ENCODE peak calls at places on chromosome 22, in six cellular contexts. W, A, K, G, V and Z are unnamed samples.

GRCh38 chr22:30327864-30328345 is 1.2 kb upstream of the TBC1D10A start:
- DNase-seq in V (peak), A (peak), W (peak), G (peak), K (peak), Z (no peak)

GRCh38 chr22:23289851-23290724 is 109.8 kb downstream of the BCR start:
- DNase-seq in K (peak), A (no peak), G (peak), W (peak), V (peak), Z (peak)

GRCh38 chr22:43401661-43402060 is 10.2 kb upstream of the MPPED1 start:
- DNase-seq in W (no peak), V (no peak), A (no peak), G (no peak), K (no peak), Z (no peak)

GRCh38 chr22:49052560-49052959 is 775.1 kb downstream of the BRD1 start:
- DNase-seq in G (no peak), V (no peak), A (no peak), W (no peak), K (no peak), Z (no peak)

GRCh38 chr22:22460060-22460459 is 48.5 kb downstream of the ZNF280B start:
- DNase-seq in V (no peak), W (no peak), A (no peak), G (no peak), K (no peak), Z (no peak)

GRCh38 chr22:30250713-30251267 is 4.2 kb upstream of the LIF start:
- DNase-seq in K (peak), W (peak), V (no peak), G (peak), A (no peak), Z (no peak)

GRCh38 chr22:40107756-40108437 is 69.8 kb upstream of the TNRC6B start:
- DNase-seq in G (peak), K (peak), W (peak), A (no peak), V (no peak), Z (peak)

GRCh38 chr22:48631288-48631687 is 1196.4 kb downstream of the BRD1 start:
- DNase-seq in K (no peak), G (no peak), V (no peak), W (no peak), A (no peak), Z (no peak)

GRCh38 chr22:23301591-23301990 is 121.3 kb downstream of the BCR start:
- DNase-seq in W (no peak), V (no peak), K (no peak), A (no peak), G (no peak), Z (no peak)

GRCh38 chr22:29784451-29785361 is 17.5 kb downstream of the UQCR10 start:
- DNase-seq in W (no peak), V (no peak), G (peak), A (no peak), K (no peak), Z (no peak)

GRCh38 chr22:30251661-30252226 is 5.2 kb upstream of the LIF start:
- DNase-seq in V (no peak), G (peak), W (peak), A (no peak), K (no peak), Z (no peak)

GRCh38 chr22:40310771-40311120 is 35.6 kb upstream of the ADSL start:
- DNase-seq in K (no peak), W (no peak), G (no peak), V (no peak), A (no peak), Z (no peak)

GRCh38 chr22:40345801-40346177 is 511 bp upstream of the ADSL start:
- DNase-seq in V (no peak), W (peak), A (no peak), K (peak), G (peak), Z (peak)

GRCh38 chr22:24284747-24285203 is 14.1 kb downstream of the SPECC1L start:
- DNase-seq in V (no peak), A (peak), K (no peak), W (peak), G (peak), Z (no peak)

GRCh38 chr22:39254122-39254521 is 9.3 kb upstream of the PDGFB start:
- DNase-seq in W (no peak), V (no peak), K (no peak), A (no peak), G (no peak), Z (no peak)

GRCh38 chr22:21937041-21937820 is 15.4 kb downstream of the PPM1F start:
- DNase-seq in G (peak), A (no peak), V (no peak), K (no peak), W (peak), Z (no peak)

GRCh38 chr22:24938741-24939341 is 7.7 kb downstream of the LHFPL7 start:
- DNase-seq in K (peak), V (peak), A (no peak), G (peak), W (peak), Z (peak)

GRCh38 chr22:24137595-24137994 is 43.7 kb upstream of the SUSD2 start:
- DNase-seq in K (peak), W (no peak), G (peak), A (no peak), V (no peak), Z (no peak)

GRCh38 chr22:22884888-22885840 is 2.5 kb upstream of the IGLL5 start:
- DNase-seq in V (no peak), K (no peak), G (no peak), A (no peak), W (no peak), Z (peak)

GRCh38 chr22:38927033-38927789 is 30.2 kb upstream of the APOBEC3A start:
- DNase-seq in G (peak), K (peak), W (no peak), A (peak), V (peak), Z (peak)

GRCh38 chr22:26890870-26891269 is 233.5 kb downstream of the MIAT start:
- DNase-seq in K (peak), V (peak), G (no peak), W (peak), A (peak), Z (no peak)

GRCh38 chr22:48393041-48393370 is 1434.7 kb downstream of the BRD1 start:
- DNase-seq in V (no peak), A (no peak), K (no peak), W (no peak), G (no peak), Z (no peak)

GRCh38 chr22:21652547-21653545 is 10.7 kb downstream of the SDF2L1 start:
- DNase-seq in G (no peak), K (peak), A (no peak), W (no peak), V (peak), Z (no peak)

GRCh38 chr22:29824677-29825076 is 13.4 kb downstream of the ASCC2 start:
- DNase-seq in A (no peak), K (no peak), G (no peak), V (no peak), W (no peak), Z (no peak)

GRCh38 chr22:49295465-49295743 is 532.3 kb downstream of the BRD1 start:
- DNase-seq in K (no peak), W (no peak), G (no peak), V (no peak), A (no peak), Z (no peak)

GRCh38 chr22:49160261-49161001 is 667.2 kb downstream of the BRD1 start:
- DNase-seq in K (no peak), W (no peak), V (no peak), A (no peak), G (no peak), Z (no peak)

GRCh38 chr22:20509344-20510047 is 2.1 kb downstream of the MED15 start:
- DNase-seq in V (peak), G (peak), A (no peak), K (peak), W (peak), Z (peak)

GRCh38 chr22:30314918-30315317 is 11.8 kb downstream of the TBC1D10A start:
- DNase-seq in V (no peak), W (no peak), A (no peak), G (no peak), K (no peak), Z (no peak)

GRCh38 chr22:46737105-46737975 is 712 bp downstream of the CERK start:
- DNase-seq in W (peak), G (peak), A (no peak), K (peak), V (peak), Z (peak)

GRCh38 chr22:22721681-22722309 is 77.4 kb downstream of the GGTLC2 start:
- DNase-seq in G (peak), K (peak), A (no peak), W (peak), V (no peak), Z (no peak)

GRCh38 chr22:36221799-36222751 is 17.3 kb downstream of the APOL2 start:
- DNase-seq in V (peak), G (peak), K (peak), A (peak), W (peak), Z (peak)

GRCh38 chr22:46413725-46414379 is 78.3 kb downstream of the TRMU start:
- DNase-seq in W (no peak), A (no peak), V (no peak), K (no peak), G (peak), Z (no peak)

GRCh38 chr22:29476116-29476515 is 3.9 kb upstream of the NEFH start:
- DNase-seq in K (no peak), G (no peak), W (no peak), A (no peak), V (peak), Z (no peak)

GRCh38 chr22:25987948-25988347 is 181.3 kb upstream of the SEZ6L start:
- DNase-seq in V (peak), A (no peak), G (no peak), W (no peak), K (no peak), Z (no peak)

GRCh38 chr22:38696606-38697005 is 4.1 kb downstream of the JOSD1 start:
- DNase-seq in K (peak), G (peak), V (no peak), A (peak), W (peak), Z (no peak)

GRCh38 chr22:31969789-31970489 is 25.6 kb downstream of the YWHAH start:
- DNase-seq in A (peak), K (peak), W (peak), V (peak), G (peak), Z (peak)

GRCh38 chr22:38718414-38718813 is 12.7 kb downstream of the GTPBP1 start:
- DNase-seq in K (peak), W (peak), G (peak), A (peak), V (peak), Z (no peak)

GRCh38 chr22:30310881-30311771 is 15.6 kb downstream of the TBC1D10A start:
- DNase-seq in V (no peak), W (peak), A (no peak), G (peak), K (no peak), Z (no peak)

GRCh38 chr22:50298266-50298637 is 9.2 kb downstream of the PLXNB2 start:
- DNase-seq in V (no peak), W (no peak), K (no peak), A (no peak), G (no peak), Z (no peak)

GRCh38 chr22:50298937-50299656 is 8.3 kb downstream of the PLXNB2 start:
- DNase-seq in A (no peak), G (peak), V (peak), K (peak), W (no peak), Z (no peak)

GRCh38 chr22:50301581-50301991 is 5.9 kb downstream of the PLXNB2 start:
- DNase-seq in G (no peak), K (peak), A (no peak), W (no peak), V (no peak), Z (no peak)

GRCh38 chr22:50300620-50301257 is 6.7 kb downstream of the PLXNB2 start:
- DNase-seq in G (no peak), V (no peak), K (no peak), W (no peak), A (no peak), Z (no peak)

GRCh38 chr22:50299724-50300619 is 7.5 kb downstream of the PLXNB2 start:
- DNase-seq in W (no peak), A (no peak), G (peak), K (peak), V (peak), Z (no peak)
- TF ChIP-seq EZH2 in W (no peak), A (no peak), G (no peak), K (no peak), V (no peak), Z (no peak)

GRCh38 chr22:28441720-28442263 is 237.8 kb downstream of the TTC28 start:
- DNase-seq in G (peak), W (no peak), V (no peak), A (no peak), K (peak), Z (no peak)
- H3K4me3 ChIP-seq in G (peak), W (no peak), V (peak), A (no peak), K (peak), Z (no peak)

GRCh38 chr22:44683881-44684280 is 18.1 kb upstream of the PRR5 start:
- DNase-seq in W (no peak), G (no peak), K (no peak), V (no peak), A (no peak), Z (no peak)
- TF ChIP-seq EZH2phosphoT487 in W (no peak), G (no peak), K (no peak), V (no peak), A (no peak), Z (no peak)

GRCh38 chr22:17085277-17086091 is 684 bp downstream of the IL17RA start:
- DNase-seq in G (peak), W (peak), A (no peak), V (peak), K (peak), Z (no peak)
- TF ChIP-seq EZH2 in G (no peak), W (no peak), A (no peak), V (no peak), K (peak), Z (no peak)

GRCh38 chr22:50739279-50739691 is 1.3 kb downstream of the ACR start:
- DNase-seq in V (no peak), W (no peak), G (no peak), K (no peak), A (no peak), Z (no peak)
- H3K4me3 ChIP-seq in V (no peak), W (no peak), G (no peak), K (no peak), A (no peak), Z (no peak)

GRCh38 chr22:37601540-37602442 is 6.8 kb upstream of the GGA1 start:
- DNase-seq in A (peak), W (peak), K (peak), G (peak), V (peak), Z (peak)
- TF ChIP-seq EZH2phosphoT487 in A (no peak), W (no peak), K (no peak), G (no peak), V (no peak), Z (no peak)

GRCh38 chr22:33515733-33516297 is 404.5 kb downstream of the LARGE1 start:
- DNase-seq in V (no peak), K (peak), W (no peak), G (no peak), A (no peak), Z (no peak)
- TF ChIP-seq EZH2 in V (no peak), K (no peak), W (no peak), G (no peak), A (no peak), Z (no peak)